ENCODE peak calls at places on chromosomes 5 and 9, in five cellular contexts. M is sigmoid colon, T is NB4, Q is adrenal gland, U is transverse colon. E is an unnamed sample.

GRCh38 chr5:32339198-32339597 is 26.5 kb upstream of the MTMR12 start:
- DNase-seq in Q (no peak), T (peak), U (no peak), M (no peak), E (no peak)

GRCh38 chr5:52751137-52751536 is 36.6 kb upstream of the ITGA1 start:
- DNase-seq in T (no peak), U (no peak), M (no peak), Q (no peak), E (no peak)

GRCh38 chr5:118548761-118549160 is 439.6 kb downstream of the DTWD2 start:
- DNase-seq in U (no peak), T (peak), Q (no peak), M (no peak), E (no peak)

GRCh38 chr5:891117-891836 is 1.3 kb downstream of the BRD9 start:
- DNase-seq in U (peak), Q (no peak), M (peak), T (peak), E (no peak)

GRCh38 chr9:132283863-132284262 is 70.9 kb downstream of the SETX start:
- DNase-seq in M (no peak), Q (no peak), T (no peak), U (no peak), E (no peak)

GRCh38 chr9:88753691-88754367 is 218.9 kb downstream of the NXNL2 start:
- DNase-seq in T (no peak), U (no peak), Q (no peak), M (peak), E (no peak)

GRCh38 chr5:140273401-140273877 is 29.5 kb downstream of the PFDN1 start:
- DNase-seq in Q (peak), M (no peak), T (peak), U (no peak), E (no peak)

GRCh38 chr9:5708414-5708813 is 79.5 kb downstream of the RIC1 start:
- DNase-seq in M (no peak), T (peak), Q (no peak), U (no peak), E (no peak)

GRCh38 chr5:75632321-75632720 is 21.1 kb downstream of the ANKDD1B start:
- DNase-seq in U (no peak), Q (no peak), M (no peak), T (no peak), E (no peak)

GRCh38 chr5:1292139-1292538 is 2.7 kb downstream of the TERT start:
- DNase-seq in M (peak), Q (no peak), U (no peak), T (no peak), E (no peak)

GRCh38 chr9:120574473-120574872 is 5.5 kb downstream of the CDK5RAP2 start:
- DNase-seq in Q (no peak), U (no peak), M (no peak), T (no peak), E (no peak)

GRCh38 chr9:120569556-120569955 is 10.4 kb downstream of the CDK5RAP2 start:
- DNase-seq in T (no peak), Q (no peak), M (no peak), U (no peak), E (no peak)

GRCh38 chr9:120568816-120569215 is 11.2 kb downstream of the CDK5RAP2 start:
- DNase-seq in Q (no peak), M (no peak), T (no peak), U (no peak), E (no peak)

GRCh38 chr9:120570296-120570695 is 9.7 kb downstream of the CDK5RAP2 start:
- DNase-seq in T (no peak), Q (no peak), M (no peak), U (no peak), E (no peak)

DNA sequence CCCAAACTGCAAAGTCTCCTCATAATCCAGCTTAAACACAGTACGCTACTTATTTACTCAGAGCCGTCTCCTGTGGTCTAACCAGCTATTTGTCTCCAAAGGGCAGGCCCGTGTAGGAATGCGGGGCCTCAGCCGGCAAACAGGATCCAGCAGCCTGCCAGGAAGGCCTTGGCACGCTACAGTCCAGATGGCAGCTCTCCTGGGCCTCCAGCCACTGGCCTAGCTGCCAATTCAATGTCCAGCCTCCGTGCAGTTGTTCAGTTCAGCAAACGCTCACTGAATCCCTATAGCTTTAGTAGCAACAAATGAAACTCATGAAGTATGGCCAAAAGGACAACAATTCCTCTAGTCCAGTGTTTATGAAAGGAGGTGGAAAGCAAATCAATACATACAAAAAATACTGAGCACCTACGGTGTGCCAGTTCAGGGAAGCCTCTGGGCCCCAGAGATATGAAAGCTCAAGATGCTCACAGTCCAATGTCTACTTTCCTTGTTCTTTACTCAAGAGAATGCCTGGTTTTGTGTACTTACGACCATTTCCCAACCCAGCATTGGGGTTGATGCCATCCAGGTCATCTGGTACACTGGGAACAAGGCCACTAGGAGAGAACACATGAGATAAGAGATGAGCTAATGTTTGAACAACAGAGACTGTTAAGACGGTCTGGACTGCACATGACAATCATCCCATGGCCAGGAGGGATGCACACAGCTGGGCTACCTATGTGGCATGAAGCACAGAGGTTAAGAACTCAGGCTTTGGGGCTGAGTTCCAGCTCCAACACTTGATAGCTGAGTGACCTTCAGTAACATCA is 8.3 kb downstream of the CDK5RAP2 start:
- DNase-seq in T (no peak), U (no peak), Q (peak), M (peak), E (no peak)
- TF ChIP-seq POLR2A in T (no peak), U (no peak), Q (no peak), M (no peak), E (no peak)

GRCh38 chr5:171387970-171388815 is 544 bp downstream of the NPM1 start:
- DNase-seq in Q (peak), T (peak), M (peak), U (peak), E (peak)
- TF ChIP-seq POLR2A in Q (peak), T (peak), M (no peak), U (no peak), E (no peak)

GRCh38 chr9:37429441-37430285 is 7.2 kb downstream of the GRHPR start:
- DNase-seq in Q (no peak), U (no peak), M (peak), T (no peak), E (no peak)
- TF ChIP-seq POLR2A in Q (no peak), U (no peak), M (no peak), T (no peak), E (no peak)

DNA sequence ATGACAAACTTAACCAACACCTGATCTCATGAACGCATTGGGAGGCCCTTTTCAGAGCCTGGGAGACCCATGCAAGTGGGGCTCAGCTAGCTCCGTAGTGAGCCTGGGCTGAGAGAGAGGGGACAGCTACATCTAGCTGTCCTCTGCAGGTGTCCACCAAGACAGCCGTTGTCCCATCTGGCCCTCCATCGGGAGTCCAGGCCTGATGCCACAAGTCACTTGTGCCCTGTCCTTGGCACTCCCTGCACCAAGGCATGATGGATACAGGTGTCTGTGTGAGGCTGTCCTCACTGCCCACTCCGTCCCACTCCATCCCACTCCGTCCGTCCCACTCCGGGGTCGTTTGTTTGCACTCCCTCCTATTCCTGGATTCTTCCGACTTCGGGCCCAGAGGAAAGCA is 2.5 kb upstream of the EDF1 start:
- DNase-seq in U (no peak), M (no peak), T (no peak), Q (no peak), E (no peak)
- TF ChIP-seq POLR2A in U (no peak), M (no peak), T (no peak), Q (no peak), E (peak)

GRCh38 chr5:78504726-78505431 is 143.7 kb downstream of the LHFPL2 start:
- DNase-seq in M (peak), T (no peak), U (peak), Q (peak), E (peak)
- TF ChIP-seq POLR2A in M (no peak), T (no peak), U (no peak), Q (peak), E (no peak)

GRCh38 chr9:136568288-136569081 is 22.6 kb upstream of the NOTCH1 start:
- DNase-seq in Q (no peak), T (no peak), U (no peak), M (no peak), E (peak)

GRCh38 chr9:136566899-136567298 is 21.1 kb upstream of the NOTCH1 start:
- DNase-seq in Q (peak), T (no peak), M (peak), U (no peak), E (no peak)

GRCh38 chr9:136566553-136566895 is 20.7 kb upstream of the NOTCH1 start:
- DNase-seq in T (no peak), Q (no peak), U (no peak), M (no peak), E (no peak)

GRCh38 chr9:136565722-136566552 is 20.1 kb upstream of the NOTCH1 start:
- DNase-seq in Q (no peak), U (no peak), T (no peak), M (no peak), E (no peak)

GRCh38 chr9:136567651-136568287 is 21.9 kb upstream of the NOTCH1 start:
- DNase-seq in U (peak), M (peak), T (no peak), Q (peak), E (peak)
- TF ChIP-seq POLR2A in U (no peak), M (no peak), T (no peak), Q (no peak), E (peak)

GRCh38 chr9:112038017-112038408 is 137.1 kb downstream of the SUSD1 start:
- DNase-seq in M (no peak), U (no peak), Q (no peak), T (no peak), E (no peak)

GRCh38 chr9:112034216-112034611 is 137.6 kb downstream of the UGCG start:
- DNase-seq in M (no peak), U (no peak), T (no peak), Q (no peak), E (no peak)

GRCh38 chr9:112041199-112041535 is 133.9 kb downstream of the SUSD1 start:
- DNase-seq in T (no peak), Q (no peak), U (no peak), M (no peak), E (no peak)

GRCh38 chr9:112035166-112035816 is 138.7 kb downstream of the UGCG start:
- DNase-seq in Q (no peak), U (no peak), M (no peak), T (no peak), E (no peak)

DNA sequence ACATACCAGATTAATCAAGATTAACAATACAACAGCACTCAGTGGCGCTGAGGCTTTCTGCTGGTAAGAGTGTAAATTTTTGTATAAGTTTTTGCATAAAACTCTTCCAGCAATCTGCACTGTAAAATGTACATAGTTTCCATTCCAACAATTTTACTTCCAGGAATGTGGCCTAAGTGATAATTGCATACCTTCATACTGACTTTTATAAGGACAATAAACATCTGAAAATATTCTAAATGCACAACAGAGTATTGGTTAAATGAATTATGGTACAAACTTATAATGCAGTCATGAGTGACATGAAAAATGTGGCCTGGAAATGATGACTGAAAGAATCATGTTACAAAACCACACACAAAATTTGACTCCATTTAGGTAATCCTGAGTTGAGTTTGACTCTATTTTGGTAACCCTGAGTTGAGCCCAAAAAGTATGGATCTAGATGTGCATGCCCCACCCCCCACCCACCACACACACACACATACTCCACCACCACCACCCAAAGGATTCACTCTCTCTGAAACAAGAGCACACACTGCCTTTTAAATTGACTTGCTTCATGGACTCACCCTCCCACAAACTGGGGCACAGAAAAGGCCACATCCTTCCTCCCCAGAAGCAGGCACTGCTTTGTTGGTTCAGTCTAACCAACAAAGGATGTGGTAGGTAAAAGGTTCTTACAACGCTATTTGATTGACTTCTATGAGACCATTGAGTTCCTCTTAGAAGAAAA is 137.6 kb downstream of the SUSD1 start:
- DNase-seq in T (peak), U (peak), Q (no peak), M (no peak), E (no peak)
- TF ChIP-seq POLR2A in T (no peak), U (no peak), Q (no peak), M (no peak), E (no peak)

DNA sequence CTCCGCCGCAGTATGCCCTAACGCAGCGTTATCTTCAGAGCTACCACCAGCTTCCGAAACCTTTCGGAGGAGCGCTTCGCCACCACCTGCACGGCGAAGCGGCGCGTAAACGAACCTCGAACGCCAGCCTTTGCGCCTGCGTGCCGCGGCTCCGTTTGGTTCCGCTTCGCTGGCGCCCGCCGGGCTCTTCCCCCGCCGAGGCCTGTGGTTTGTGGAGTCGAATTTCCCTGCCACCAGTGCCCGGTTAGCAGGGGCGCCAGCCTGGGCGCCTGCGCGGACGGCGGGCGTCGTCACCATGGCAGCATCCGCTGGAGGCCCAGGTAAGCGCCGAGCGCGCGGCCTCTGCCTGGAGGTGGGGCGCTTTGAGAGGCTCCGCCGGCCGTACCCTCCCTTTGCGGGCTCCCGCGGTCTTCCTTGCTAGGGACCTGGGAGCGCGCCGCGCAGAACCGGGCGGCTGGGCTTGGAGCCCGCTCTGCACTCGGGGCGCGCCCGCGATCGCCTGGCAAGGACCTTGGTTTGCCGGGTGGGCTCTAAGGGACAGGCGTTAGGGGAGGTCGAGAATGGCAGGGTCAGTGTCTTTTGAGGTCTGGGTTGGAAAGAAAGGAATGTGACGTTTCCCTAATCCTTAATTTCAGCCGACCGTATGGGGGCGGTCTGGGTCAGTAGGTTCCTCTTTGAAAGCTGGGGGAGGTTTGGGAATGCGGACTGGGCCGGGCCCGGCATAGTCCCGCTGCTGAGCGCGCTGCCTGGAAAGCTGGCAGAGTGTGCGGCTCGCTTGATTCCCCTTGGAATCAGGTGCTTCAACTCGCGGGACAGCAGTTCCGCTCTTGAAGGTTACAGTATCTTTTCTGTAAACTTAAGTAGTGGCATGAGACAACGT is at the start of gene FAM151B:
- DNase-seq in U (peak), T (peak), Q (peak), M (peak), E (peak)
- TF ChIP-seq POLR2A in U (peak), T (peak), Q (peak), M (no peak), E (peak)